ENCODE peak calls at places on chromosomes 12 and 14, in five cellular contexts. One of them, this sample, is unnamed. For H3K9me3 and H3K4me1, the result is how much of the 10 kb centered on the place peaks cover.

GRCh38 chr12:77835982-77836381 is 5.3 kb downstream of the NAV3 start:
- DNase-seq in stomach: no peak
- DNase-seq in gastrocnemius medialis: no peak
- DNase-seq in BE2C: no peak
- DNase-seq in CD8-positive, alpha-beta memory T cell: no peak
- DNase-seq in this sample: no peak

GRCh38 chr12:40942326-40942725 is 245.8 kb upstream of the PDZRN4 start:
- DNase-seq in stomach: no peak
- DNase-seq in gastrocnemius medialis: no peak
- DNase-seq in BE2C: no peak
- DNase-seq in CD8-positive, alpha-beta memory T cell: no peak
- DNase-seq in this sample: no peak

GRCh38 chr12:124617615-124618014 is 50.2 kb upstream of the NCOR2 start:
- DNase-seq in stomach: no peak
- DNase-seq in gastrocnemius medialis: no peak
- DNase-seq in BE2C: peak
- DNase-seq in CD8-positive, alpha-beta memory T cell: no peak
- DNase-seq in this sample: no peak

GRCh38 chr14:96274122-96274910 is 18.3 kb downstream of the BDKRB1 start:
- DNase-seq in stomach: no peak
- DNase-seq in gastrocnemius medialis: no peak
- DNase-seq in BE2C: peak
- DNase-seq in CD8-positive, alpha-beta memory T cell: no peak
- DNase-seq in this sample: no peak

GRCh38 chr14:73784065-73784987 is 67.3 kb upstream of the PTGR2 start:
- DNase-seq in stomach: peak
- DNase-seq in gastrocnemius medialis: no peak
- DNase-seq in BE2C: no peak
- DNase-seq in CD8-positive, alpha-beta memory T cell: peak
- DNase-seq in this sample: no peak

GRCh38 chr14:102907980-102908730 is 14.3 kb upstream of the AMN start:
- DNase-seq in stomach: no peak
- DNase-seq in gastrocnemius medialis: no peak
- DNase-seq in BE2C: no peak
- DNase-seq in CD8-positive, alpha-beta memory T cell: no peak
- DNase-seq in this sample: no peak

GRCh38 chr12:100348657-100349454 is 8.0 kb upstream of the SLC17A8 start:
- DNase-seq in stomach: no peak
- DNase-seq in gastrocnemius medialis: no peak
- DNase-seq in BE2C: no peak
- DNase-seq in CD8-positive, alpha-beta memory T cell: no peak
- DNase-seq in this sample: no peak

GRCh38 chr14:99971929-99972747 is 93.1 kb upstream of the EVL start:
- DNase-seq in stomach: no peak
- DNase-seq in gastrocnemius medialis: no peak
- DNase-seq in BE2C: peak
- DNase-seq in CD8-positive, alpha-beta memory T cell: peak
- DNase-seq in this sample: no peak

GRCh38 chr12:6465467-6466183 is 4.9 kb downstream of the VAMP1 start:
- DNase-seq in stomach: peak
- DNase-seq in gastrocnemius medialis: no peak
- DNase-seq in BE2C: peak
- DNase-seq in CD8-positive, alpha-beta memory T cell: peak
- DNase-seq in this sample: peak

GRCh38 chr12:3700861-3701260 is 52.0 kb downstream of the CRACR2A start:
- DNase-seq in stomach: no peak
- DNase-seq in gastrocnemius medialis: no peak
- DNase-seq in BE2C: no peak
- DNase-seq in CD8-positive, alpha-beta memory T cell: no peak
- DNase-seq in this sample: no peak

GRCh38 chr14:95660550-95661515 is 25.4 kb upstream of the TCL1B start:
- DNase-seq in stomach: no peak
- DNase-seq in gastrocnemius medialis: no peak
- DNase-seq in BE2C: no peak
- DNase-seq in CD8-positive, alpha-beta memory T cell: no peak
- DNase-seq in this sample: no peak

GRCh38 chr12:69241444-69242092 is 2.2 kb downstream of the CPSF6 start:
- DNase-seq in stomach: no peak
- DNase-seq in gastrocnemius medialis: no peak
- DNase-seq in BE2C: no peak
- DNase-seq in CD8-positive, alpha-beta memory T cell: no peak
- DNase-seq in this sample: no peak

GRCh38 chr14:102826751-102827675 is 49.8 kb downstream of the TRAF3 start:
- DNase-seq in stomach: no peak
- DNase-seq in gastrocnemius medialis: no peak
- DNase-seq in BE2C: no peak
- DNase-seq in CD8-positive, alpha-beta memory T cell: no peak
- DNase-seq in this sample: no peak

GRCh38 chr12:116385486-116386217 is 108.2 kb upstream of the MED13L start:
- DNase-seq in stomach: no peak
- DNase-seq in gastrocnemius medialis: no peak
- DNase-seq in BE2C: no peak
- DNase-seq in CD8-positive, alpha-beta memory T cell: no peak
- DNase-seq in this sample: no peak

GRCh38 chr14:74935340-74935640 is 12.2 kb upstream of the RPS6KL1 start:
- DNase-seq in stomach: no peak
- DNase-seq in gastrocnemius medialis: no peak
- DNase-seq in BE2C: no peak
- DNase-seq in CD8-positive, alpha-beta memory T cell: no peak
- DNase-seq in this sample: no peak

GRCh38 chr12:105368047-105368646 is 37.7 kb downstream of the C12orf75 start:
- DNase-seq in stomach: no peak
- DNase-seq in gastrocnemius medialis: no peak
- DNase-seq in BE2C: no peak
- DNase-seq in CD8-positive, alpha-beta memory T cell: no peak
- DNase-seq in this sample: no peak

GRCh38 chr12:3097186-3097804 is 20.1 kb downstream of the TSPAN9 start:
- DNase-seq in stomach: peak
- DNase-seq in gastrocnemius medialis: peak
- DNase-seq in BE2C: peak
- DNase-seq in CD8-positive, alpha-beta memory T cell: no peak
- DNase-seq in this sample: peak

GRCh38 chr14:50773632-50774541 is 57.1 kb downstream of the NIN start:
- DNase-seq in stomach: peak
- DNase-seq in gastrocnemius medialis: peak
- DNase-seq in BE2C: peak
- DNase-seq in CD8-positive, alpha-beta memory T cell: no peak
- DNase-seq in this sample: no peak

GRCh38 chr12:109739747-109740693 is 26.4 kb downstream of the FAM222A start:
- DNase-seq in stomach: peak
- DNase-seq in gastrocnemius medialis: peak
- DNase-seq in BE2C: peak
- DNase-seq in CD8-positive, alpha-beta memory T cell: no peak
- DNase-seq in this sample: no peak

GRCh38 chr12:103930787-103931536 is 752 bp downstream of the HSP90B1 start:
- DNase-seq in stomach: peak
- DNase-seq in gastrocnemius medialis: peak
- DNase-seq in BE2C: peak
- DNase-seq in CD8-positive, alpha-beta memory T cell: peak
- DNase-seq in this sample: peak

GRCh38 chr12:127284870-127285431 is 982.0 kb upstream of the TMEM132C start:
- DNase-seq in stomach: no peak
- DNase-seq in gastrocnemius medialis: peak
- DNase-seq in BE2C: no peak
- DNase-seq in CD8-positive, alpha-beta memory T cell: no peak
- DNase-seq in this sample: no peak

GRCh38 chr14:73381379-73382013 is 76.8 kb downstream of the NUMB start:
- DNase-seq in stomach: no peak
- DNase-seq in gastrocnemius medialis: no peak
- DNase-seq in BE2C: no peak
- DNase-seq in CD8-positive, alpha-beta memory T cell: no peak
- DNase-seq in this sample: no peak

GRCh38 chr12:4031703-4032291 is 158.6 kb upstream of the PARP11 start:
- DNase-seq in stomach: no peak
- DNase-seq in gastrocnemius medialis: peak
- DNase-seq in BE2C: no peak
- DNase-seq in CD8-positive, alpha-beta memory T cell: no peak
- DNase-seq in this sample: peak

GRCh38 chr12:108591267-108591980 is 6.5 kb downstream of the TMEM119 start:
- DNase-seq in stomach: no peak
- DNase-seq in gastrocnemius medialis: no peak
- DNase-seq in BE2C: no peak
- DNase-seq in CD8-positive, alpha-beta memory T cell: no peak
- DNase-seq in this sample: no peak

GRCh38 chr12:53940448-53941014 is 1.9 kb downstream of the HOXC13 start:
- DNase-seq in stomach: no peak
- DNase-seq in gastrocnemius medialis: no peak
- DNase-seq in BE2C: no peak
- DNase-seq in CD8-positive, alpha-beta memory T cell: no peak
- DNase-seq in this sample: no peak

GRCh38 chr12:11901687-11902524 is 168.8 kb upstream of the BCL2L14 start:
- DNase-seq in stomach: no peak
- DNase-seq in gastrocnemius medialis: no peak
- DNase-seq in BE2C: no peak
- DNase-seq in CD8-positive, alpha-beta memory T cell: no peak
- DNase-seq in this sample: no peak

GRCh38 chr14:75274045-75274898 is 4.4 kb upstream of the FOS start:
- DNase-seq in stomach: no peak
- DNase-seq in gastrocnemius medialis: no peak
- DNase-seq in BE2C: no peak
- DNase-seq in CD8-positive, alpha-beta memory T cell: no peak
- DNase-seq in this sample: no peak

GRCh38 chr14:70905316-70905715 is 1.9 kb upstream of the PCNX1 start:
- DNase-seq in stomach: no peak
- DNase-seq in gastrocnemius medialis: no peak
- DNase-seq in BE2C: peak
- DNase-seq in CD8-positive, alpha-beta memory T cell: no peak
- DNase-seq in this sample: no peak

GRCh38 chr14:50763386-50764007 is 67.5 kb downstream of the NIN start:
- DNase-seq in stomach: peak
- DNase-seq in gastrocnemius medialis: no peak
- DNase-seq in BE2C: no peak
- DNase-seq in CD8-positive, alpha-beta memory T cell: no peak
- DNase-seq in this sample: no peak

DNA sequence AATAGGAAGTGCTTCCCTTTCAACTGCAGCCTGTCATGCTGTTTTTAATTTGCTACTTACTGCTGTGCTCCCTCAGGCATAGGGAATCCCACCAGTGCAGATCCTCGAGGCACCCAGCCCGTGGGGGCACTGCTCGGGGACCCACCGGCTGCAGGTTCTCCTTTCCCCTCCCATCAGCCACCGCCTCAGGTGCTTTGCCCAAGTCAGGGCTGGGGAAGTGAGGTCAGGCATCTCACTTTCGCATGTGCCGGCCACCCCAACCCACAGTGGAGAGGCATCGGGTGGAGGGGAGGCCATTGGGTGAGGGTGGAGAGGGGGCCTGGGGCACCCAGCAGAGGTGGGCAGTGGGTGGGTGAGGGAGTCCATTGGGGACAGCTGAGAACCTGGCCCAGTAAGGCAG is 41.9 kb upstream of the MAX start:
- DNase-seq in stomach: no peak
- DNase-seq in gastrocnemius medialis: no peak
- DNase-seq in BE2C: no peak
- DNase-seq in CD8-positive, alpha-beta memory T cell: no peak
- DNase-seq in this sample: no peak
- H3K9me3 ChIP-seq in stomach: under half
- H3K9me3 ChIP-seq in gastrocnemius medialis: under half
- H3K9me3 ChIP-seq in BE2C: under half
- H3K9me3 ChIP-seq in CD8-positive, alpha-beta memory T cell: under half
- H3K9me3 ChIP-seq in this sample: under half

GRCh38 chr14:48243900-48244299 is 568.5 kb upstream of the MDGA2 start:
- DNase-seq in stomach: no peak
- DNase-seq in gastrocnemius medialis: no peak
- DNase-seq in BE2C: no peak
- DNase-seq in CD8-positive, alpha-beta memory T cell: no peak
- DNase-seq in this sample: no peak

GRCh38 chr14:48253020-48253419 is 577.6 kb upstream of the MDGA2 start:
- DNase-seq in stomach: no peak
- DNase-seq in gastrocnemius medialis: no peak
- DNase-seq in BE2C: no peak
- DNase-seq in CD8-positive, alpha-beta memory T cell: no peak
- DNase-seq in this sample: no peak

GRCh38 chr14:48251290-48251689 is 575.9 kb upstream of the MDGA2 start:
- DNase-seq in stomach: no peak
- DNase-seq in gastrocnemius medialis: no peak
- DNase-seq in BE2C: no peak
- DNase-seq in CD8-positive, alpha-beta memory T cell: no peak
- DNase-seq in this sample: no peak

GRCh38 chr14:48250575-48250974 is 575.2 kb upstream of the MDGA2 start:
- DNase-seq in stomach: no peak
- DNase-seq in gastrocnemius medialis: no peak
- DNase-seq in BE2C: no peak
- DNase-seq in CD8-positive, alpha-beta memory T cell: no peak
- DNase-seq in this sample: no peak

GRCh38 chr14:48247972-48248371 is 572.6 kb upstream of the MDGA2 start:
- DNase-seq in stomach: no peak
- DNase-seq in gastrocnemius medialis: no peak
- DNase-seq in BE2C: no peak
- DNase-seq in CD8-positive, alpha-beta memory T cell: no peak
- DNase-seq in this sample: no peak
- H3K4me3 ChIP-seq in stomach: no peak
- H3K4me3 ChIP-seq in gastrocnemius medialis: no peak
- H3K4me3 ChIP-seq in BE2C: no peak
- H3K4me3 ChIP-seq in CD8-positive, alpha-beta memory T cell: no peak
- H3K4me3 ChIP-seq in this sample: no peak

GRCh38 chr12:75709474-75709873 is 198.1 kb upstream of the KRR1 start:
- DNase-seq in stomach: no peak
- DNase-seq in gastrocnemius medialis: no peak
- DNase-seq in BE2C: no peak
- DNase-seq in CD8-positive, alpha-beta memory T cell: no peak
- DNase-seq in this sample: no peak
- H3K4me1 ChIP-seq in stomach: under half
- H3K4me1 ChIP-seq in gastrocnemius medialis: under half
- H3K4me1 ChIP-seq in BE2C: under half
- H3K4me1 ChIP-seq in CD8-positive, alpha-beta memory T cell: under half
- H3K4me1 ChIP-seq in this sample: under half

GRCh38 chr14:79600406-79600805 is 610.9 kb downstream of the DIO2 start:
- DNase-seq in stomach: no peak
- DNase-seq in gastrocnemius medialis: no peak
- DNase-seq in BE2C: no peak
- DNase-seq in CD8-positive, alpha-beta memory T cell: no peak
- DNase-seq in this sample: no peak

GRCh38 chr14:79598339-79598738 is 613.0 kb downstream of the DIO2 start:
- DNase-seq in stomach: no peak
- DNase-seq in gastrocnemius medialis: no peak
- DNase-seq in BE2C: no peak
- DNase-seq in CD8-positive, alpha-beta memory T cell: no peak
- DNase-seq in this sample: no peak

GRCh38 chr14:79596531-79596930 is 614.8 kb downstream of the DIO2 start:
- DNase-seq in stomach: no peak
- DNase-seq in gastrocnemius medialis: no peak
- DNase-seq in BE2C: no peak
- DNase-seq in CD8-positive, alpha-beta memory T cell: no peak
- DNase-seq in this sample: no peak

GRCh38 chr14:79601579-79601978 is 609.7 kb downstream of the DIO2 start:
- DNase-seq in stomach: no peak
- DNase-seq in gastrocnemius medialis: no peak
- DNase-seq in BE2C: no peak
- DNase-seq in CD8-positive, alpha-beta memory T cell: no peak
- DNase-seq in this sample: no peak

DNA sequence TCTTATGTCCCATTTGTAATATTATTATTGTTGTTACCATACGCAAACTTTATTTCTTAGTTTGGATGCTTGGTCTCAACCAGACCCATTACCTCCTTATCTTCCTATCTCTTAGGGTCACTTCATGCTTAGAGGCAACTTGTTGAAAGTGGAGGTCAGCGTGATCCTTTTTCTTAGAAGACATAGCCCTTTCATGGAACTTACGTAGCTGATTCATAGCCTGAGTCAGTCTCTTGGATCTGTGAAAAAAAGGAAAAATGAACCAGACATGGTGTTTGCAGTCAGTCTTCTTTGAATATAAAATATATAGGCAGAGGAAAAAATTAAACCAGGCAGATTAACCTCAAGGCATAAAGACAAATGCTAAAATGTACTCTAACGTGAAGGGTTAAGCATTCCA is 613.7 kb downstream of the DIO2 start:
- DNase-seq in stomach: no peak
- DNase-seq in gastrocnemius medialis: no peak
- DNase-seq in BE2C: no peak
- DNase-seq in CD8-positive, alpha-beta memory T cell: no peak
- DNase-seq in this sample: no peak
- H3K9me3 ChIP-seq in stomach: under half
- H3K9me3 ChIP-seq in gastrocnemius medialis: under half
- H3K9me3 ChIP-seq in BE2C: under half
- H3K9me3 ChIP-seq in CD8-positive, alpha-beta memory T cell: under half
- H3K9me3 ChIP-seq in this sample: under half